ENCODE peak calls at places on chromosomes 7 and 10, in four cellular contexts. One of them, this sample, is unnamed. For H3K4me1, the result is how much of the 10 kb centered on the place peaks cover.

GRCh38 chr10:66586073-66586472 is 339.8 kb upstream of the LRRTM3 start:
- DNase-seq in mesendoderm: peak
- DNase-seq in IMR-90: peak
- DNase-seq in H1: no peak
- DNase-seq in this sample: peak

GRCh38 chr7:112212516-112213036 is 6.1 kb downstream of the ZNF277 start:
- DNase-seq in mesendoderm: peak
- DNase-seq in IMR-90: peak
- DNase-seq in H1: no peak
- DNase-seq in this sample: no peak

GRCh38 chr7:134362587-134363483 is 46.1 kb upstream of the SLC35B4 start:
- DNase-seq in mesendoderm: no peak
- DNase-seq in IMR-90: peak
- DNase-seq in H1: no peak
- DNase-seq in this sample: no peak

GRCh38 chr7:64878684-64879083 is 24.4 kb upstream of the ZNF273 start:
- DNase-seq in mesendoderm: no peak
- DNase-seq in IMR-90: no peak
- DNase-seq in H1: no peak
- DNase-seq in this sample: no peak

GRCh38 chr10:97940534-97940933 is 89.9 kb downstream of the CRTAC1 start:
- DNase-seq in mesendoderm: peak
- DNase-seq in IMR-90: no peak
- DNase-seq in H1: no peak
- DNase-seq in this sample: no peak

GRCh38 chr10:126468876-126469643 is 80.8 kb upstream of the ADAM12 start:
- DNase-seq in mesendoderm: no peak
- DNase-seq in IMR-90: no peak
- DNase-seq in H1: no peak
- DNase-seq in this sample: no peak

GRCh38 chr10:92740762-92741161 is 51.0 kb downstream of the HHEX start:
- DNase-seq in mesendoderm: no peak
- DNase-seq in IMR-90: peak
- DNase-seq in H1: no peak
- DNase-seq in this sample: no peak

GRCh38 chr7:93894426-93894825 is 3.9 kb upstream of the TFPI2 start:
- DNase-seq in mesendoderm: peak
- DNase-seq in IMR-90: no peak
- DNase-seq in H1: no peak
- DNase-seq in this sample: no peak

GRCh38 chr10:16995867-16996529 is 133.6 kb downstream of the CUBN start:
- DNase-seq in mesendoderm: peak
- DNase-seq in IMR-90: peak
- DNase-seq in H1: no peak
- DNase-seq in this sample: no peak

GRCh38 chr10:15510963-15511362 is 139.9 kb upstream of the FAM171A1 start:
- DNase-seq in mesendoderm: no peak
- DNase-seq in IMR-90: no peak
- DNase-seq in H1: no peak
- DNase-seq in this sample: no peak

GRCh38 chr7:92134271-92135099 is at the start of gene CYP51A1:
- DNase-seq in mesendoderm: peak
- DNase-seq in IMR-90: peak
- DNase-seq in H1: peak
- DNase-seq in this sample: peak

GRCh38 chr10:118958984-118959916 is 70.3 kb upstream of the NANOS1 start:
- DNase-seq in mesendoderm: peak
- DNase-seq in IMR-90: peak
- DNase-seq in H1: no peak
- DNase-seq in this sample: peak

GRCh38 chr10:117781216-117781836 is 238.8 kb downstream of the EMX2 start:
- DNase-seq in mesendoderm: no peak
- DNase-seq in IMR-90: no peak
- DNase-seq in H1: no peak
- DNase-seq in this sample: no peak

GRCh38 chr7:128137096-128137655 is 103.9 kb upstream of the LEP start:
- DNase-seq in mesendoderm: no peak
- DNase-seq in IMR-90: peak
- DNase-seq in H1: no peak
- DNase-seq in this sample: no peak

GRCh38 chr7:88490161-88490560 is 183.5 kb upstream of the STEAP4 start:
- DNase-seq in mesendoderm: no peak
- DNase-seq in IMR-90: no peak
- DNase-seq in H1: no peak
- DNase-seq in this sample: no peak

GRCh38 chr7:125504848-125505247 is 575.2 kb upstream of the POT1 start:
- DNase-seq in mesendoderm: peak
- DNase-seq in IMR-90: no peak
- DNase-seq in H1: no peak
- DNase-seq in this sample: no peak

DNA sequence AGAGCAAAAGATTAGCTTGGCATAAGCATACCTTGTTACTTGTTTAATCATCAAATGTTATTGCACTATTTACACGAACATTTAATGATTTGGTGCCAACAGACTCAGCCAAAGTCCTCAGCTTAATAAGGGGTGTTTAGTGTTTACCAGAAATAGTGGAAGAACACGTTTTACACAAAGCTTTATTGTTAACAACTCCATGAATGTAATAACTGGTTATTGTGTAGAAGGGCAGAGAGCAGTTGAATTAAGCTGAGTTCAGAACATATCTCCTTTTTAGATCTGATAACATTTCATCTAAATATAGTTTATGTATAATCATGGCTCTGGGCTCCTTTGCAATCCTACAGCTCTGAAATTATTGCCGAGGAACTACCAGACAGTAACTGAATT is 99.1 kb downstream of the CABCOCO1 start:
- DNase-seq in mesendoderm: no peak
- DNase-seq in IMR-90: no peak
- DNase-seq in H1: no peak
- DNase-seq in this sample: no peak
- H4K5ac ChIP-seq in mesendoderm: no peak
- H4K5ac ChIP-seq in IMR-90: peak
- H4K5ac ChIP-seq in H1: no peak
- H4K5ac ChIP-seq in this sample: no peak

DNA sequence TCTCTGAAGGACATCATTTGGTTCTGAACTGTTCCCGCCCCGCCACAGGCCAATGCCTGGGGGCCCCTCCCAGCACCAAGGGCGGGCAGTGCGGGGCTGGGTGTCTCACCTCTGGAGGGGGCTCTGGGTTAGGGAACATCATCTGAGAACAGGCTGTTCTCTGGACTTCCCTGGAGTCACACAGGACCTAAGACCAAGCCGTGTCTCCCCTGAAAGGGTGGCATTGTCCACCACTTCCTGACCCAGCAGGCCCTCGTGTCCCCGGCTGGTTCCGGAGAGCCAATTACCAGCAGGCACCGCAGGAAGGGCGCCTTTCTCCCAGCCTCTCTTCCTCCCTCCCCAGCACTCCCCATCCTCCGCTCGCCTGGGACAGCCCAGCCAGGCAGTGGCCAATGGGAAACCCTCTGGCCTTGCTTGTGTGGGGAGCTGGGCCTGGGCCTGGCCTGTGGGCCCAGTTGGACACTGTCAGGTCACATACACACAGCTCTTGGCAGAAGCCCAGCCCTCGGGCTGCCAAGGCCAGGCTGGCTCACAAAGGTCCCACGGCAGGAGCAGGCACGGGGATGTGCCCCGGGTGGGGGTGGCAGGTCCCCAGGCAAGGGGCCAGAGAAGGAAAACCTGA is 119.5 kb downstream of the SPDYE5 start:
- DNase-seq in mesendoderm: peak
- DNase-seq in IMR-90: no peak
- DNase-seq in H1: no peak
- DNase-seq in this sample: peak
- H3K4me2 ChIP-seq in mesendoderm: no peak
- H3K4me2 ChIP-seq in IMR-90: no peak
- H3K4me2 ChIP-seq in H1: no peak
- H3K4me2 ChIP-seq in this sample: no peak

DNA sequence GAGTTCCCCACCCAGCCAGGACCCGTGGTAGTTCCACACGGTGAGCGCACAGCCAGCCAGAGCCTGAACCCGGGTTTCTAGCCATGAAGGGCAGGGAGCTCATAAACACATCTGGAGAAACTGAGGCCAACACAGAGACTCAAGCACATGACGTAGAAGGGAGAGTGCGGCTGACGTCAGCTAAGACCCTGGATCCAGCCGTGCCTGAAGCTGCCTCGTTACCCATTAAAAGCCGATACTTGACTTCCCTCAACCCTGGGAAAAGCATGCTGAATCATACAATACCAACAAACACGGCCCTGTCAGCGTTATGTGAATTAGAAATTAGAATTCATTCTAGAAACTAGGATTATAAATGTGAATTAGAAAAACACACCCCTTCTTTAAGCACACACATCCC is 65.2 kb upstream of the PDGFA start:
- DNase-seq in mesendoderm: no peak
- DNase-seq in IMR-90: no peak
- DNase-seq in H1: no peak
- DNase-seq in this sample: no peak
- H3K4me1 ChIP-seq in mesendoderm: under half
- H3K4me1 ChIP-seq in IMR-90: under half
- H3K4me1 ChIP-seq in H1: under half
- H3K4me1 ChIP-seq in this sample: under half

DNA sequence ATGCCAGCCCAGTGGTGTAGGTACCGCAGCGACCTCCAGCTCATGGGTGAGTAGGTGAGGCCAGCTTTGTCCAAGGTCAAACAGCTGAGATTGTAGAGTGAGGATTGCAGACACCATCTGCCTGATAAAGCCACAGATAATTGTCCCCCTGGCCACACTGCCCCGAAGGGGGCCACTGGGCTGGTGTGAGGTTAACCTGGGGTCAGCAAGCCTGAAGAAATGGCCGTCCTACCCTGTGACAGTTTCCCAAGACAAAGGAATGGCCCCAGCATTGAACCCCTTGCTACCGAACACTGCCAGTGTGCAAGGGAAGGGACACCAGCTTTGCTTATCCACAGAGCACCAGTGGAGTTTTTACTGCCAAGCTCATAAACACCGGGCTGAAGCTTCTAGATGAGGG is 23.0 kb downstream of the ECHDC3 start:
- DNase-seq in mesendoderm: no peak
- DNase-seq in IMR-90: no peak
- DNase-seq in H1: no peak
- DNase-seq in this sample: no peak
- H4K5ac ChIP-seq in mesendoderm: no peak
- H4K5ac ChIP-seq in IMR-90: no peak
- H4K5ac ChIP-seq in H1: no peak
- H4K5ac ChIP-seq in this sample: no peak

DNA sequence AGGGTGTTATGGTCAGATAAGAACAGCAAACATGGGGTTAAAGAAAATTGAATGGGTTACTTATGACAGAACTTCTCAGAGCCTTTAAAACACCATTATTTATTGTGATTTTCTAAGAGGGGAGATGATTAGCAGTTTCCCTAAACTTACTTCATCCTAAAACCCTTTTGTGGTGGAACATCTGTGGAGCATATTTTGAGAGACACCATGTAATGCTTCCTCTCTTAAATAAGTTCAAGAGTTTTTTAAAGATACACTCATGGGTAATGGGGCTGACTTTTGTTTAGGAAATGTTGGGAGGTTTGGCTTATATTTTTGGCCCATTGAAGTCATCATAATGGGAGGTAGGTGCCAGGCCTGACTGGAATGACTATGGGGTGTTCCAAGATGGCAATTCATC is 8.4 kb upstream of the PDCD4 start:
- DNase-seq in mesendoderm: no peak
- DNase-seq in IMR-90: no peak
- DNase-seq in H1: no peak
- DNase-seq in this sample: no peak
- H3K4me2 ChIP-seq in mesendoderm: no peak
- H3K4me2 ChIP-seq in IMR-90: no peak
- H3K4me2 ChIP-seq in H1: no peak
- H3K4me2 ChIP-seq in this sample: no peak

This sample was measured in H9.